ENCODE peak calls at places on chromosomes 7 and 10, in eight cellular contexts. One of them, this sample, is unnamed.

GRCh38 chr10:98251399-98251798 is 16.6 kb downstream of the LOXL4 start:
- ATAC-seq in Panc1: no peak
- ATAC-seq in K562: no peak
- ATAC-seq in GM23338: no peak
- ATAC-seq in HepG2: no peak
- ATAC-seq in upper lobe of left lung: no peak
- ATAC-seq in GM12878: no peak
- ATAC-seq in HCT116: no peak
- ATAC-seq in this sample: no peak

GRCh38 chr7:77687747-77688144 is 8.5 kb upstream of the RSBN1L start:
- ATAC-seq in Panc1: no peak
- ATAC-seq in K562: no peak
- ATAC-seq in GM23338: peak
- ATAC-seq in HepG2: peak
- ATAC-seq in upper lobe of left lung: no peak
- ATAC-seq in GM12878: peak
- ATAC-seq in HCT116: no peak
- ATAC-seq in this sample: no peak

GRCh38 chr7:150401424-150401790 is 22.3 kb downstream of the ZNF775 start:
- ATAC-seq in Panc1: no peak
- ATAC-seq in K562: no peak
- ATAC-seq in GM23338: no peak
- ATAC-seq in HepG2: no peak
- ATAC-seq in upper lobe of left lung: no peak
- ATAC-seq in GM12878: peak
- ATAC-seq in HCT116: no peak
- ATAC-seq in this sample: no peak

GRCh38 chr10:87866575-87866974 is 3.1 kb downstream of the PTEN start:
- ATAC-seq in Panc1: no peak
- ATAC-seq in K562: no peak
- ATAC-seq in GM23338: no peak
- ATAC-seq in HepG2: no peak
- ATAC-seq in upper lobe of left lung: no peak
- ATAC-seq in GM12878: no peak
- ATAC-seq in HCT116: no peak
- ATAC-seq in this sample: no peak

GRCh38 chr10:27742926-27743735 is 2.5 kb downstream of the MKX start:
- ATAC-seq in Panc1: peak
- ATAC-seq in K562: no peak
- ATAC-seq in GM23338: peak
- ATAC-seq in HepG2: peak
- ATAC-seq in upper lobe of left lung: peak
- ATAC-seq in GM12878: no peak
- ATAC-seq in HCT116: peak
- ATAC-seq in this sample: peak

GRCh38 chr10:129193148-129193547 is 273.9 kb upstream of the MGMT start:
- ATAC-seq in Panc1: no peak
- ATAC-seq in K562: no peak
- ATAC-seq in GM23338: peak
- ATAC-seq in HepG2: no peak
- ATAC-seq in upper lobe of left lung: peak
- ATAC-seq in GM12878: no peak
- ATAC-seq in HCT116: no peak
- ATAC-seq in this sample: peak

GRCh38 chr10:98150544-98150943 is 16.1 kb downstream of the R3HCC1L start:
- ATAC-seq in Panc1: no peak
- ATAC-seq in K562: no peak
- ATAC-seq in GM23338: no peak
- ATAC-seq in HepG2: no peak
- ATAC-seq in upper lobe of left lung: no peak
- ATAC-seq in GM12878: no peak
- ATAC-seq in HCT116: no peak
- ATAC-seq in this sample: no peak

GRCh38 chr10:113846036-113846435 is 7.8 kb downstream of the DCLRE1A start:
- ATAC-seq in Panc1: no peak
- ATAC-seq in K562: no peak
- ATAC-seq in GM23338: no peak
- ATAC-seq in HepG2: no peak
- ATAC-seq in upper lobe of left lung: no peak
- ATAC-seq in GM12878: peak
- ATAC-seq in HCT116: no peak
- ATAC-seq in this sample: no peak

GRCh38 chr10:2619472-2619871 is 447.9 kb upstream of the PFKP start:
- ATAC-seq in Panc1: no peak
- ATAC-seq in K562: peak
- ATAC-seq in GM23338: peak
- ATAC-seq in HepG2: peak
- ATAC-seq in upper lobe of left lung: no peak
- ATAC-seq in GM12878: peak
- ATAC-seq in HCT116: no peak
- ATAC-seq in this sample: no peak

GRCh38 chr7:78134256-78134655 is 335.7 kb downstream of the PHTF2 start:
- ATAC-seq in Panc1: no peak
- ATAC-seq in K562: peak
- ATAC-seq in GM23338: peak
- ATAC-seq in HepG2: peak
- ATAC-seq in upper lobe of left lung: no peak
- ATAC-seq in GM12878: peak
- ATAC-seq in HCT116: peak
- ATAC-seq in this sample: no peak

GRCh38 chr7:44912775-44913347 is 27.5 kb upstream of the PURB start:
- ATAC-seq in Panc1: peak
- ATAC-seq in K562: peak
- ATAC-seq in GM23338: peak
- ATAC-seq in HepG2: peak
- ATAC-seq in upper lobe of left lung: no peak
- ATAC-seq in GM12878: no peak
- ATAC-seq in HCT116: peak
- ATAC-seq in this sample: no peak

GRCh38 chr10:72122221-72122620 is 33.9 kb upstream of the SPOCK2 start:
- ATAC-seq in Panc1: no peak
- ATAC-seq in K562: no peak
- ATAC-seq in GM23338: no peak
- ATAC-seq in HepG2: no peak
- ATAC-seq in upper lobe of left lung: no peak
- ATAC-seq in GM12878: no peak
- ATAC-seq in HCT116: no peak
- ATAC-seq in this sample: no peak

GRCh38 chr10:122126763-122127659 is 138.0 kb downstream of the TACC2 start:
- ATAC-seq in Panc1: peak
- ATAC-seq in K562: no peak
- ATAC-seq in GM23338: peak
- ATAC-seq in HepG2: peak
- ATAC-seq in upper lobe of left lung: peak
- ATAC-seq in GM12878: no peak
- ATAC-seq in HCT116: peak
- ATAC-seq in this sample: peak

GRCh38 chr10:34116220-34116623 is 698.9 kb downstream of the PARD3 start:
- ATAC-seq in Panc1: no peak
- ATAC-seq in K562: no peak
- ATAC-seq in GM23338: peak
- ATAC-seq in HepG2: peak
- ATAC-seq in upper lobe of left lung: no peak
- ATAC-seq in GM12878: peak
- ATAC-seq in HCT116: no peak
- ATAC-seq in this sample: no peak

GRCh38 chr10:103633846-103634245 is 140.3 kb downstream of the NEURL1 start:
- ATAC-seq in Panc1: no peak
- ATAC-seq in K562: no peak
- ATAC-seq in GM23338: no peak
- ATAC-seq in HepG2: no peak
- ATAC-seq in upper lobe of left lung: no peak
- ATAC-seq in GM12878: no peak
- ATAC-seq in HCT116: no peak
- ATAC-seq in this sample: no peak

GRCh38 chr10:101485207-101485606 is 102.8 kb downstream of the POLL start:
- ATAC-seq in Panc1: no peak
- ATAC-seq in K562: no peak
- ATAC-seq in GM23338: no peak
- ATAC-seq in HepG2: no peak
- ATAC-seq in upper lobe of left lung: no peak
- ATAC-seq in GM12878: no peak
- ATAC-seq in HCT116: no peak
- ATAC-seq in this sample: no peak

GRCh38 chr7:48046458-48046857 is 11.1 kb downstream of the C7orf57 start:
- ATAC-seq in Panc1: no peak
- ATAC-seq in K562: peak
- ATAC-seq in GM23338: no peak
- ATAC-seq in HepG2: no peak
- ATAC-seq in upper lobe of left lung: no peak
- ATAC-seq in GM12878: no peak
- ATAC-seq in HCT116: no peak
- ATAC-seq in this sample: no peak

GRCh38 chr10:89283988-89284475 is 17.8 kb upstream of the IFIT2 start:
- ATAC-seq in Panc1: peak
- ATAC-seq in K562: no peak
- ATAC-seq in GM23338: peak
- ATAC-seq in HepG2: peak
- ATAC-seq in upper lobe of left lung: peak
- ATAC-seq in GM12878: no peak
- ATAC-seq in HCT116: peak
- ATAC-seq in this sample: peak
- H3K4me3 ChIP-seq in Panc1: peak
- H3K4me3 ChIP-seq in K562: no peak
- H3K4me3 ChIP-seq in GM23338: no peak
- H3K4me3 ChIP-seq in HepG2: peak
- H3K4me3 ChIP-seq in upper lobe of left lung: no peak
- H3K4me3 ChIP-seq in GM12878: no peak
- H3K4me3 ChIP-seq in HCT116: no peak
- H3K4me3 ChIP-seq in this sample: peak

GRCh38 chr7:111841596-111842209 is 279.4 kb upstream of the IMMP2L start:
- ATAC-seq in Panc1: no peak
- ATAC-seq in K562: no peak
- ATAC-seq in GM23338: no peak
- ATAC-seq in HepG2: no peak
- ATAC-seq in upper lobe of left lung: no peak
- ATAC-seq in GM12878: no peak
- ATAC-seq in HCT116: no peak
- ATAC-seq in this sample: no peak
- TF ChIP-seq POLR2AphosphoS5 in Panc1: no peak
- TF ChIP-seq POLR2AphosphoS5 in K562: no peak
- TF ChIP-seq POLR2AphosphoS5 in GM23338: no peak
- TF ChIP-seq POLR2AphosphoS5 in HepG2: no peak
- TF ChIP-seq POLR2AphosphoS5 in upper lobe of left lung: no peak
- TF ChIP-seq POLR2AphosphoS5 in GM12878: no peak
- TF ChIP-seq POLR2AphosphoS5 in HCT116: no peak
- TF ChIP-seq POLR2AphosphoS5 in this sample: no peak

GRCh38 chr10:100286051-100287033 is at the start of gene BLOC1S2:
- ATAC-seq in Panc1: peak
- ATAC-seq in K562: peak
- ATAC-seq in GM23338: peak
- ATAC-seq in HepG2: peak
- ATAC-seq in upper lobe of left lung: peak
- ATAC-seq in GM12878: peak
- ATAC-seq in HCT116: peak
- ATAC-seq in this sample: peak

GRCh38 chr10:100287756-100288155 is 1.3 kb upstream of the BLOC1S2 start:
- ATAC-seq in Panc1: no peak
- ATAC-seq in K562: no peak
- ATAC-seq in GM23338: no peak
- ATAC-seq in HepG2: no peak
- ATAC-seq in upper lobe of left lung: no peak
- ATAC-seq in GM12878: no peak
- ATAC-seq in HCT116: no peak
- ATAC-seq in this sample: no peak

DNA sequence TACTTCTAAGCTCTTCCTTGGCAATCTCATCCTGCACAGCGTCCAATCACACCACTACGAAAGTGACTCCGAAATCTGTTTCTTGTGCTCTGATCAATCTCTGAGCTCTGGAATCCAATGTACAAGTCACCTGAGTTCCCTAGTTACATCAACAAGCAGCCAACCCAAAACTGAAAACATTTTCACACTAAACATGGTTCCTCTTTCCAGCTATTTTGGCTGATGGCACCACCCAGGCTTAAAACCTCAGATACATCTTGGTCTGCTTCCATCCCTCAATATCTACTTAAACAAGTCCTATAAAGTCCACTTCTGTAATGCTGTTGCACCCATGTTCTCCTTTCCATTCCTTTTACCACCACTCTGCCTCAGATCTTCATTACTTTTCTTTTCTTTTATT is 3.6 kb downstream of the BLOC1S2 start:
- ATAC-seq in Panc1: no peak
- ATAC-seq in K562: no peak
- ATAC-seq in GM23338: no peak
- ATAC-seq in HepG2: no peak
- ATAC-seq in upper lobe of left lung: no peak
- ATAC-seq in GM12878: no peak
- ATAC-seq in HCT116: no peak
- ATAC-seq in this sample: no peak
- H3K4me3 ChIP-seq in Panc1: no peak
- H3K4me3 ChIP-seq in K562: no peak
- H3K4me3 ChIP-seq in GM23338: no peak
- H3K4me3 ChIP-seq in HepG2: no peak
- H3K4me3 ChIP-seq in upper lobe of left lung: no peak
- H3K4me3 ChIP-seq in GM12878: no peak
- H3K4me3 ChIP-seq in HCT116: no peak
- H3K4me3 ChIP-seq in this sample: no peak

GRCh38 chr10:90642136-90642535 is 215.7 kb downstream of the HTR7 start:
- ATAC-seq in Panc1: no peak
- ATAC-seq in K562: no peak
- ATAC-seq in GM23338: no peak
- ATAC-seq in HepG2: no peak
- ATAC-seq in upper lobe of left lung: no peak
- ATAC-seq in GM12878: no peak
- ATAC-seq in HCT116: no peak
- ATAC-seq in this sample: no peak
- TF ChIP-seq POLR2AphosphoS5 in Panc1: no peak
- TF ChIP-seq POLR2AphosphoS5 in K562: no peak
- TF ChIP-seq POLR2AphosphoS5 in GM23338: no peak
- TF ChIP-seq POLR2AphosphoS5 in HepG2: no peak
- TF ChIP-seq POLR2AphosphoS5 in upper lobe of left lung: no peak
- TF ChIP-seq POLR2AphosphoS5 in GM12878: no peak
- TF ChIP-seq POLR2AphosphoS5 in HCT116: no peak
- TF ChIP-seq POLR2AphosphoS5 in this sample: no peak

DNA sequence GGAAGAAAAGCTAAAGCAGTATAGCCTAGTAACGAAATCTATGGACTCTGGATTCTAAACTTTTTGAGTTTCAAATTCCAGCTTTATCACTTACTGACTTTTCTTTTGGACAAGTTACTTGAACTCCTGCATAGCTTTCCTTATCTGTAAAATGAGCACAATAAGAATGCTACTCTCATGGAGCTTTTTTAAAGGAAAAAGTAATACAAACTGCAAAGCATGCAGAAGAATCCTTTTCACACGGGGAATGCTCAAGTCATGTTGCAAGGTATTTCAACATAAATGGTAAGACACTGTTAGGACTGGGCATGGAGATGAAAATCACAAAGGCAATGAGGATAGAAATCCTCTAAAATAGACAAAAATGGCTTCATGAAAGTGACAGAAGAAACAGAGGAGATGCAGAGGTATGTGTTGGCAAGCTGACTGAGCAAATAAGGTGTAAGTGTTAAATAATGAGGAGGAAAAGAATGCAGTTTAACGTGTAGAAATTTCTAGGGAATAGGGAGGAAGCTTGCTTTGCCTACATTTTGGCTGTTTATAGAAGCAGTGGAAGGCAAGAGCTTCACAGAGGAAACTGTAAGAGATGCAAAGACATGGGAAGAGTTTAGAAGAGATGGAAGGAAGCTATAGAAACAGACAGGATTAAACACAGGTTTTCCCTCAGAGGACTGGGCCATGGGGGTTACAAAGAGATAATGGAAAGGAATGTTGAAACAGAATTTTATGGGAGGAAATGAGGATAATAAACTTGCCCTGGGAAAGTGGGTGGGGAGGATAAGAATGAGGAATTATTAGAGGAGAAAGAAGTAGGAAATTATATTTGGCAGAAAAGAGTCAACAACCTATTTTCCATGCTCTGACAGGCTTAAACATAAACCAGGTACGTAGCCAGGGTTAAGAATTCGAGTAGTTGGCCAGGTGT is 28.8 kb upstream of the SNX13 start:
- ATAC-seq in Panc1: no peak
- ATAC-seq in K562: no peak
- ATAC-seq in GM23338: no peak
- ATAC-seq in HepG2: no peak
- ATAC-seq in upper lobe of left lung: no peak
- ATAC-seq in GM12878: no peak
- ATAC-seq in HCT116: no peak
- ATAC-seq in this sample: no peak
- H3K4me3 ChIP-seq in Panc1: no peak
- H3K4me3 ChIP-seq in K562: no peak
- H3K4me3 ChIP-seq in GM23338: no peak
- H3K4me3 ChIP-seq in HepG2: no peak
- H3K4me3 ChIP-seq in upper lobe of left lung: no peak
- H3K4me3 ChIP-seq in GM12878: no peak
- H3K4me3 ChIP-seq in HCT116: no peak
- H3K4me3 ChIP-seq in this sample: no peak